ENCODE peak calls at places on chromosomes 7 and 10, in six cellular contexts. One of them, this sample, is unnamed.

GRCh38 chr7:2048531-2048930 is 184.2 kb downstream of the MAD1L1 start:
- DNase-seq in HepG2: no peak
- DNase-seq in GM12878: no peak
- DNase-seq in K562: no peak
- DNase-seq in SK-N-SH: no peak
- DNase-seq in A549: no peak
- DNase-seq in this sample: no peak

GRCh38 chr7:44213872-44214595 is 13.3 kb downstream of the YKT6 start:
- DNase-seq in SK-N-SH: peak
- DNase-seq in K562: peak
- DNase-seq in HepG2: peak
- DNase-seq in GM12878: no peak
- DNase-seq in A549: peak
- DNase-seq in this sample: peak

GRCh38 chr10:106557053-106557452 is 607.5 kb downstream of the SORCS1 start:
- DNase-seq in SK-N-SH: no peak
- DNase-seq in HepG2: no peak
- DNase-seq in GM12878: no peak
- DNase-seq in A549: no peak
- DNase-seq in K562: no peak
- DNase-seq in this sample: no peak

GRCh38 chr10:89283988-89284475 is 17.8 kb upstream of the IFIT2 start:
- DNase-seq in HepG2: peak
- DNase-seq in SK-N-SH: peak
- DNase-seq in GM12878: no peak
- DNase-seq in A549: peak
- DNase-seq in K562: no peak
- DNase-seq in this sample: no peak

GRCh38 chr10:97186911-97187310 is 1.2 kb upstream of the SLIT1 start:
- DNase-seq in GM12878: no peak
- DNase-seq in SK-N-SH: no peak
- DNase-seq in HepG2: no peak
- DNase-seq in A549: no peak
- DNase-seq in K562: no peak
- DNase-seq in this sample: no peak

GRCh38 chr7:155807013-155807804 is 5.1 kb downstream of the SHH start:
- DNase-seq in SK-N-SH: no peak
- DNase-seq in A549: no peak
- DNase-seq in HepG2: no peak
- DNase-seq in K562: no peak
- DNase-seq in GM12878: no peak
- DNase-seq in this sample: no peak

GRCh38 chr10:122077311-122077875 is 88.4 kb downstream of the TACC2 start:
- DNase-seq in HepG2: no peak
- DNase-seq in SK-N-SH: no peak
- DNase-seq in A549: no peak
- DNase-seq in GM12878: no peak
- DNase-seq in K562: no peak
- DNase-seq in this sample: no peak

GRCh38 chr7:23963461-23963860 is 253.4 kb downstream of the STK31 start:
- DNase-seq in K562: no peak
- DNase-seq in A549: no peak
- DNase-seq in SK-N-SH: no peak
- DNase-seq in GM12878: no peak
- DNase-seq in HepG2: no peak
- DNase-seq in this sample: no peak

GRCh38 chr7:55093674-55094073 is 74.9 kb downstream of the EGFR start:
- DNase-seq in GM12878: no peak
- DNase-seq in A549: no peak
- DNase-seq in SK-N-SH: no peak
- DNase-seq in HepG2: no peak
- DNase-seq in K562: no peak
- DNase-seq in this sample: no peak

GRCh38 chr7:94394399-94395140 is at the start of gene COL1A2:
- DNase-seq in GM12878: no peak
- DNase-seq in SK-N-SH: peak
- DNase-seq in K562: peak
- DNase-seq in HepG2: no peak
- DNase-seq in A549: no peak
- DNase-seq in this sample: no peak

GRCh38 chr10:73174148-73174925 is 6.4 kb downstream of the FAM149B1 start:
- DNase-seq in SK-N-SH: no peak
- DNase-seq in GM12878: no peak
- DNase-seq in K562: no peak
- DNase-seq in HepG2: no peak
- DNase-seq in A549: no peak
- DNase-seq in this sample: no peak

GRCh38 chr7:124996778-124997177 is 67.2 kb upstream of the POT1 start:
- DNase-seq in SK-N-SH: no peak
- DNase-seq in HepG2: peak
- DNase-seq in GM12878: no peak
- DNase-seq in A549: no peak
- DNase-seq in K562: no peak
- DNase-seq in this sample: no peak

GRCh38 chr10:8275911-8276310 is 221.4 kb downstream of the GATA3 start:
- DNase-seq in HepG2: no peak
- DNase-seq in GM12878: no peak
- DNase-seq in A549: no peak
- DNase-seq in SK-N-SH: no peak
- DNase-seq in K562: no peak
- DNase-seq in this sample: no peak

GRCh38 chr7:55058314-55058713 is 39.5 kb downstream of the EGFR start:
- DNase-seq in A549: no peak
- DNase-seq in K562: no peak
- DNase-seq in SK-N-SH: no peak
- DNase-seq in HepG2: no peak
- DNase-seq in GM12878: no peak
- DNase-seq in this sample: no peak

GRCh38 chr7:156836443-156836842 is 56.5 kb downstream of the LMBR1 start:
- DNase-seq in A549: no peak
- DNase-seq in K562: no peak
- DNase-seq in SK-N-SH: no peak
- DNase-seq in HepG2: no peak
- DNase-seq in GM12878: no peak
- DNase-seq in this sample: no peak

GRCh38 chr7:41698726-41699125 is 4.2 kb downstream of the INHBA start:
- DNase-seq in GM12878: no peak
- DNase-seq in SK-N-SH: no peak
- DNase-seq in K562: no peak
- DNase-seq in HepG2: no peak
- DNase-seq in A549: no peak
- DNase-seq in this sample: no peak

GRCh38 chr7:50857804-50858203 is 75.1 kb upstream of the GRB10 start:
- DNase-seq in HepG2: no peak
- DNase-seq in A549: no peak
- DNase-seq in K562: no peak
- DNase-seq in SK-N-SH: no peak
- DNase-seq in GM12878: no peak
- DNase-seq in this sample: no peak

GRCh38 chr10:14528450-14528849 is 197.7 kb upstream of the FRMD4A start:
- DNase-seq in K562: no peak
- DNase-seq in GM12878: no peak
- DNase-seq in HepG2: no peak
- DNase-seq in A549: no peak
- DNase-seq in SK-N-SH: no peak
- DNase-seq in this sample: no peak

GRCh38 chr10:46543379-46544014 is 13.0 kb downstream of the GPRIN2 start:
- DNase-seq in SK-N-SH: peak
- DNase-seq in K562: no peak
- DNase-seq in HepG2: no peak
- DNase-seq in GM12878: no peak
- DNase-seq in A549: no peak
- DNase-seq in this sample: no peak

GRCh38 chr10:53256623-53257022 is 484.0 kb upstream of the MBL2 start:
- DNase-seq in A549: no peak
- DNase-seq in GM12878: no peak
- DNase-seq in HepG2: peak
- DNase-seq in K562: no peak
- DNase-seq in SK-N-SH: no peak
- DNase-seq in this sample: peak

GRCh38 chr7:73635428-73636200 is 11.3 kb upstream of the MLXIPL start:
- DNase-seq in K562: no peak
- DNase-seq in GM12878: no peak
- DNase-seq in SK-N-SH: no peak
- DNase-seq in HepG2: no peak
- DNase-seq in A549: no peak
- DNase-seq in this sample: no peak

GRCh38 chr10:34908472-34908871 is 93.4 kb upstream of the PARD3 start:
- DNase-seq in HepG2: no peak
- DNase-seq in K562: no peak
- DNase-seq in A549: no peak
- DNase-seq in SK-N-SH: peak
- DNase-seq in GM12878: no peak
- DNase-seq in this sample: no peak

GRCh38 chr7:1314908-1315450 is 82.3 kb downstream of the UNCX start:
- DNase-seq in K562: no peak
- DNase-seq in HepG2: no peak
- DNase-seq in A549: no peak
- DNase-seq in SK-N-SH: no peak
- DNase-seq in GM12878: no peak
- DNase-seq in this sample: no peak

GRCh38 chr7:46559194-46559576 is 638.1 kb upstream of the IGFBP3 start:
- DNase-seq in A549: no peak
- DNase-seq in K562: no peak
- DNase-seq in SK-N-SH: no peak
- DNase-seq in GM12878: no peak
- DNase-seq in HepG2: no peak
- DNase-seq in this sample: no peak

GRCh38 chr10:42827201-42827600 is 44.6 kb downstream of the BMS1 start:
- DNase-seq in HepG2: no peak
- DNase-seq in A549: no peak
- DNase-seq in K562: no peak
- DNase-seq in GM12878: no peak
- DNase-seq in SK-N-SH: peak
- DNase-seq in this sample: peak

GRCh38 chr7:1741246-1741645 is 71.2 kb downstream of the ELFN1 start:
- DNase-seq in K562: peak
- DNase-seq in SK-N-SH: no peak
- DNase-seq in A549: no peak
- DNase-seq in HepG2: no peak
- DNase-seq in GM12878: no peak
- DNase-seq in this sample: no peak

GRCh38 chr7:112533591-112533990 is 52.8 kb downstream of the LSMEM1 start:
- DNase-seq in K562: no peak
- DNase-seq in SK-N-SH: no peak
- DNase-seq in HepG2: no peak
- DNase-seq in A549: no peak
- DNase-seq in GM12878: no peak
- DNase-seq in this sample: no peak

GRCh38 chr10:124089859-124090258 is 3.5 kb downstream of the CHST15 start:
- DNase-seq in A549: no peak
- DNase-seq in GM12878: no peak
- DNase-seq in HepG2: no peak
- DNase-seq in SK-N-SH: no peak
- DNase-seq in K562: no peak
- DNase-seq in this sample: no peak

GRCh38 chr10:124088944-124089343 is 4.5 kb downstream of the CHST15 start:
- DNase-seq in GM12878: no peak
- DNase-seq in SK-N-SH: no peak
- DNase-seq in HepG2: no peak
- DNase-seq in A549: no peak
- DNase-seq in K562: no peak
- DNase-seq in this sample: no peak

GRCh38 chr10:124086097-124086710 is 7.2 kb downstream of the CHST15 start:
- DNase-seq in A549: no peak
- DNase-seq in K562: no peak
- DNase-seq in HepG2: no peak
- DNase-seq in GM12878: no peak
- DNase-seq in SK-N-SH: no peak
- DNase-seq in this sample: no peak

GRCh38 chr10:124086787-124087671 is 6.4 kb downstream of the CHST15 start:
- DNase-seq in A549: no peak
- DNase-seq in K562: no peak
- DNase-seq in SK-N-SH: peak
- DNase-seq in HepG2: no peak
- DNase-seq in GM12878: no peak
- DNase-seq in this sample: no peak

GRCh38 chr10:124087672-124088634 is 5.4 kb downstream of the CHST15 start:
- DNase-seq in GM12878: no peak
- DNase-seq in K562: no peak
- DNase-seq in A549: no peak
- DNase-seq in HepG2: no peak
- DNase-seq in SK-N-SH: peak
- DNase-seq in this sample: no peak
- TF ChIP-seq CHD2 in GM12878: no peak
- TF ChIP-seq CHD2 in K562: no peak
- TF ChIP-seq CHD2 in A549: no peak
- TF ChIP-seq CHD2 in HepG2: no peak
- TF ChIP-seq CHD2 in SK-N-SH: no peak
- TF ChIP-seq CHD2 in this sample: no peak

GRCh38 chr10:119677126-119677525 is 25.9 kb downstream of the BAG3 start:
- DNase-seq in K562: no peak
- DNase-seq in GM12878: no peak
- DNase-seq in A549: no peak
- DNase-seq in HepG2: no peak
- DNase-seq in SK-N-SH: no peak
- DNase-seq in this sample: no peak

GRCh38 chr10:119677904-119678755 is 26.9 kb downstream of the BAG3 start:
- DNase-seq in HepG2: no peak
- DNase-seq in K562: no peak
- DNase-seq in GM12878: no peak
- DNase-seq in A549: no peak
- DNase-seq in SK-N-SH: no peak
- DNase-seq in this sample: no peak

GRCh38 chr10:119680668-119681070 is 29.5 kb downstream of the BAG3 start:
- DNase-seq in HepG2: no peak
- DNase-seq in SK-N-SH: no peak
- DNase-seq in GM12878: no peak
- DNase-seq in K562: no peak
- DNase-seq in A549: no peak
- DNase-seq in this sample: no peak

GRCh38 chr10:119679480-119679829 is 28.3 kb downstream of the BAG3 start:
- DNase-seq in HepG2: no peak
- DNase-seq in SK-N-SH: no peak
- DNase-seq in GM12878: no peak
- DNase-seq in A549: no peak
- DNase-seq in K562: no peak
- DNase-seq in this sample: no peak

GRCh38 chr10:119680050-119680449 is 28.9 kb downstream of the BAG3 start:
- DNase-seq in GM12878: no peak
- DNase-seq in A549: peak
- DNase-seq in K562: no peak
- DNase-seq in SK-N-SH: no peak
- DNase-seq in HepG2: no peak
- DNase-seq in this sample: no peak
- TF ChIP-seq CHD2 in GM12878: no peak
- TF ChIP-seq CHD2 in A549: no peak
- TF ChIP-seq CHD2 in K562: no peak
- TF ChIP-seq CHD2 in SK-N-SH: no peak
- TF ChIP-seq CHD2 in HepG2: no peak
- TF ChIP-seq CHD2 in this sample: no peak

GRCh38 chr10:33643042-33643441 is 308.6 kb upstream of the NRP1 start:
- DNase-seq in GM12878: no peak
- DNase-seq in A549: no peak
- DNase-seq in HepG2: no peak
- DNase-seq in K562: no peak
- DNase-seq in SK-N-SH: no peak
- DNase-seq in this sample: no peak
- TF ChIP-seq CHD2 in GM12878: no peak
- TF ChIP-seq CHD2 in A549: no peak
- TF ChIP-seq CHD2 in HepG2: no peak
- TF ChIP-seq CHD2 in K562: no peak
- TF ChIP-seq CHD2 in SK-N-SH: no peak
- TF ChIP-seq CHD2 in this sample: no peak

GRCh38 chr10:133264455-133264854 is 12.2 kb downstream of the ADAM8 start:
- DNase-seq in K562: no peak
- DNase-seq in SK-N-SH: no peak
- DNase-seq in GM12878: no peak
- DNase-seq in HepG2: no peak
- DNase-seq in A549: no peak
- DNase-seq in this sample: no peak
- TF ChIP-seq CHD2 in K562: no peak
- TF ChIP-seq CHD2 in SK-N-SH: no peak
- TF ChIP-seq CHD2 in GM12878: no peak
- TF ChIP-seq CHD2 in HepG2: no peak
- TF ChIP-seq CHD2 in A549: no peak
- TF ChIP-seq CHD2 in this sample: no peak